ENCODE peak calls at places on chromosomes 6 and 20, in six cellular contexts. One of them, this sample, is unnamed.

GRCh38 chr20:39290575-39290974 is 328.4 kb downstream of the DHX35 start:
- DNase-seq in endothelial cell of umbilical vein: no peak
- DNase-seq in neural progenitor cell: no peak
- DNase-seq in fibroblast of lung: no peak
- DNase-seq in keratinocyte: no peak
- DNase-seq in neuronal stem cell: no peak
- DNase-seq in this sample: no peak

GRCh38 chr6:163392533-163392932 is 22.0 kb upstream of the QKI start:
- DNase-seq in endothelial cell of umbilical vein: peak; percentile 71
- DNase-seq in neural progenitor cell: no peak
- DNase-seq in fibroblast of lung: peak; percentile 61
- DNase-seq in keratinocyte: peak; percentile 91
- DNase-seq in neuronal stem cell: no peak
- DNase-seq in this sample: peak; percentile 96

GRCh38 chr20:22453244-22454080 is 130.9 kb downstream of the FOXA2 start:
- DNase-seq in endothelial cell of umbilical vein: peak; percentile 11
- DNase-seq in neural progenitor cell: peak; percentile 51
- DNase-seq in fibroblast of lung: no peak
- DNase-seq in keratinocyte: no peak
- DNase-seq in neuronal stem cell: no peak
- DNase-seq in this sample: peak; percentile 39

GRCh38 chr20:25251558-25251957 is 3.7 kb downstream of the PYGB start:
- DNase-seq in endothelial cell of umbilical vein: no peak
- DNase-seq in neural progenitor cell: peak; percentile 65
- DNase-seq in fibroblast of lung: no peak
- DNase-seq in keratinocyte: no peak
- DNase-seq in neuronal stem cell: no peak
- DNase-seq in this sample: no peak

GRCh38 chr6:19554356-19555225 is 282.6 kb upstream of the ID4 start:
- DNase-seq in endothelial cell of umbilical vein: no peak
- DNase-seq in neural progenitor cell: no peak
- DNase-seq in fibroblast of lung: peak; percentile 5
- DNase-seq in keratinocyte: no peak
- DNase-seq in neuronal stem cell: no peak
- DNase-seq in this sample: no peak

GRCh38 chr20:2693286-2693995 is 861 bp downstream of the EBF4 start:
- DNase-seq in endothelial cell of umbilical vein: peak; percentile 5
- DNase-seq in neural progenitor cell: peak; percentile 77
- DNase-seq in fibroblast of lung: peak; percentile 5
- DNase-seq in keratinocyte: no peak
- DNase-seq in neuronal stem cell: no peak
- DNase-seq in this sample: peak; percentile 5

GRCh38 chr6:23454090-23454998 is 671.7 kb upstream of the NRSN1 start:
- DNase-seq in endothelial cell of umbilical vein: no peak
- DNase-seq in neural progenitor cell: peak; percentile 17
- DNase-seq in fibroblast of lung: peak; percentile 10
- DNase-seq in keratinocyte: no peak
- DNase-seq in neuronal stem cell: no peak
- DNase-seq in this sample: no peak

GRCh38 chr6:44533221-44533820 is 145.8 kb downstream of the CDC5L start:
- DNase-seq in endothelial cell of umbilical vein: no peak
- DNase-seq in neural progenitor cell: no peak
- DNase-seq in fibroblast of lung: no peak
- DNase-seq in keratinocyte: no peak
- DNase-seq in neuronal stem cell: no peak
- DNase-seq in this sample: no peak

GRCh38 chr6:159107451-159108260 is 61.5 kb upstream of the FNDC1 start:
- DNase-seq in endothelial cell of umbilical vein: no peak
- DNase-seq in neural progenitor cell: no peak
- DNase-seq in fibroblast of lung: no peak
- DNase-seq in keratinocyte: no peak
- DNase-seq in neuronal stem cell: no peak
- DNase-seq in this sample: no peak

GRCh38 chr6:13262302-13263006 is 65.9 kb downstream of the TBC1D7 start:
- DNase-seq in endothelial cell of umbilical vein: no peak
- DNase-seq in neural progenitor cell: no peak
- DNase-seq in fibroblast of lung: no peak
- DNase-seq in keratinocyte: no peak
- DNase-seq in neuronal stem cell: no peak
- DNase-seq in this sample: no peak

GRCh38 chr6:13260116-13260598 is 68.2 kb downstream of the TBC1D7 start:
- DNase-seq in endothelial cell of umbilical vein: no peak
- DNase-seq in neural progenitor cell: no peak
- DNase-seq in fibroblast of lung: no peak
- DNase-seq in keratinocyte: no peak
- DNase-seq in neuronal stem cell: no peak
- DNase-seq in this sample: no peak

GRCh38 chr6:13260831-13261230 is 67.5 kb downstream of the TBC1D7 start:
- DNase-seq in endothelial cell of umbilical vein: no peak
- DNase-seq in neural progenitor cell: no peak
- DNase-seq in fibroblast of lung: no peak
- DNase-seq in keratinocyte: no peak
- DNase-seq in neuronal stem cell: no peak
- DNase-seq in this sample: no peak

GRCh38 chr6:13259393-13259792 is 68.9 kb downstream of the TBC1D7 start:
- DNase-seq in endothelial cell of umbilical vein: no peak
- DNase-seq in neural progenitor cell: no peak
- DNase-seq in fibroblast of lung: no peak
- DNase-seq in keratinocyte: no peak
- DNase-seq in neuronal stem cell: no peak
- DNase-seq in this sample: no peak

DNA sequence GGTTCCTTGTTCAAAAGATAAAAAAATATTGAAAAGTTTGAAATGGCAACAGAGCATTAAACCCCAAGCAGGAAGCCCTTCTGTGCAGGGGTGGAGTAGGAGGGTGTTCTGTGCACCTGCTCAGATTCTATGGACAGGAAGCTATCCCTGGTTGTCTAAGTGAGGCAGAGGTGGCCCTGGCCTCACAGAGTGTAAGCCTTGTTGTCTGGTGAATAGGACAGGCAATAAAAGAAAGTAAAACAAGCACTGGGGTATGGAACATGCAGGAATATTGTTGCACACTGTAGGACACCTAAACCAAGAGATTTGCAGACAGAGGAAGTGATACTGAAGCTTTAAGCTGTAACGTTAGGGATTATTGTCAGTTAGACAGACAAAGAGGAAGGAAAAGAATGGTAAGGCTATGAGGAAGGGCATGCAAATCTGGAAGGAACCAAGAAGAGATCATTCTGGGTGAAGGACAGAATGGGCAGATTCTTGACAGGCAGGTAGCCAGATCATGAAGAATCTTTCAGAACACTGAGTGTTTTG is 66.8 kb downstream of the TBC1D7 start:
- DNase-seq in endothelial cell of umbilical vein: no peak
- DNase-seq in neural progenitor cell: no peak
- DNase-seq in fibroblast of lung: no peak
- DNase-seq in keratinocyte: no peak
- DNase-seq in neuronal stem cell: no peak
- DNase-seq in this sample: no peak
- H2AFZ ChIP-seq in endothelial cell of umbilical vein: no peak overlapping the region
- H2AFZ ChIP-seq in neural progenitor cell: no peak overlapping the region
- H2AFZ ChIP-seq in fibroblast of lung: no peak overlapping the region
- H2AFZ ChIP-seq in keratinocyte: no peak overlapping the region
- H2AFZ ChIP-seq in neuronal stem cell: no peak overlapping the region
- H2AFZ ChIP-seq in this sample: no peak overlapping the region

GRCh38 chr6:3421145-3421544 is 35.7 kb downstream of the SLC22A23 start:
- DNase-seq in endothelial cell of umbilical vein: no peak
- DNase-seq in neural progenitor cell: no peak
- DNase-seq in fibroblast of lung: no peak
- DNase-seq in keratinocyte: no peak
- DNase-seq in neuronal stem cell: no peak
- DNase-seq in this sample: no peak

GRCh38 chr6:3419624-3420272 is 37.1 kb downstream of the SLC22A23 start:
- DNase-seq in endothelial cell of umbilical vein: no peak
- DNase-seq in neural progenitor cell: no peak
- DNase-seq in fibroblast of lung: peak; percentile 37
- DNase-seq in keratinocyte: no peak
- DNase-seq in neuronal stem cell: no peak
- DNase-seq in this sample: peak; percentile 96

GRCh38 chr6:3422457-3422816 is 34.4 kb downstream of the SLC22A23 start:
- DNase-seq in endothelial cell of umbilical vein: no peak
- DNase-seq in neural progenitor cell: no peak
- DNase-seq in fibroblast of lung: no peak
- DNase-seq in keratinocyte: no peak
- DNase-seq in neuronal stem cell: no peak
- DNase-seq in this sample: no peak

GRCh38 chr6:3423439-3424184 is 33.2 kb downstream of the SLC22A23 start:
- DNase-seq in endothelial cell of umbilical vein: no peak
- DNase-seq in neural progenitor cell: no peak
- DNase-seq in fibroblast of lung: no peak
- DNase-seq in keratinocyte: no peak
- DNase-seq in neuronal stem cell: no peak
- DNase-seq in this sample: no peak

GRCh38 chr6:3421763-3422456 is 34.9 kb downstream of the SLC22A23 start:
- DNase-seq in endothelial cell of umbilical vein: peak; percentile 85
- DNase-seq in neural progenitor cell: no peak
- DNase-seq in fibroblast of lung: peak; percentile 30
- DNase-seq in keratinocyte: no peak
- DNase-seq in neuronal stem cell: no peak
- DNase-seq in this sample: no peak
- H2AFZ ChIP-seq in endothelial cell of umbilical vein: peak overlapping the region; percentile 62
- H2AFZ ChIP-seq in neural progenitor cell: peak overlapping the region; percentile 23
- H2AFZ ChIP-seq in fibroblast of lung: no peak overlapping the region
- H2AFZ ChIP-seq in keratinocyte: no peak overlapping the region
- H2AFZ ChIP-seq in neuronal stem cell: peak overlapping the region; percentile 80
- H2AFZ ChIP-seq in this sample: no peak overlapping the region

DNA sequence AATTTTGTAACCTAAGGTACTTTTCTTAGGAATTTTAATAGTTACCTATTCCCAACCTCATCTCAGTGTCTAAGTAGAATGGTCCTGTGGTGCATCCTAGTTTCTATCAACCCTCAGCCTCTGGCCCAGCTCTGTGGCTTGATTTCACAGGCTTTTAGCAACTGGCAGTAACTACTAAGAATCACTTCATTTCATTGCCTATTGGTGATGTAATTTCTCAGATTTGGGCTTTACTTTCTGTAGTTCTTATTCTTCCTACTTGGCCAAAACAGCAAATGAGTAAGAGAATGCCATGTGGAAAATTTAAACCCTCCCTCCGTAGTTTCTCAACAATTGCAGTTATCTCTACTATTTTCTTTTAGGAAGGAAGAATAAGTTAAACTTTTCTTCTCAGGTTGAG is 387.3 kb downstream of the CDKAL1 start:
- DNase-seq in endothelial cell of umbilical vein: no peak
- DNase-seq in neural progenitor cell: no peak
- DNase-seq in fibroblast of lung: peak; percentile 78
- DNase-seq in keratinocyte: no peak
- DNase-seq in neuronal stem cell: no peak
- DNase-seq in this sample: no peak
- H2AFZ ChIP-seq in endothelial cell of umbilical vein: no peak overlapping the region
- H2AFZ ChIP-seq in neural progenitor cell: no peak overlapping the region
- H2AFZ ChIP-seq in fibroblast of lung: no peak overlapping the region
- H2AFZ ChIP-seq in keratinocyte: no peak overlapping the region
- H2AFZ ChIP-seq in neuronal stem cell: no peak overlapping the region
- H2AFZ ChIP-seq in this sample: no peak overlapping the region

DNA sequence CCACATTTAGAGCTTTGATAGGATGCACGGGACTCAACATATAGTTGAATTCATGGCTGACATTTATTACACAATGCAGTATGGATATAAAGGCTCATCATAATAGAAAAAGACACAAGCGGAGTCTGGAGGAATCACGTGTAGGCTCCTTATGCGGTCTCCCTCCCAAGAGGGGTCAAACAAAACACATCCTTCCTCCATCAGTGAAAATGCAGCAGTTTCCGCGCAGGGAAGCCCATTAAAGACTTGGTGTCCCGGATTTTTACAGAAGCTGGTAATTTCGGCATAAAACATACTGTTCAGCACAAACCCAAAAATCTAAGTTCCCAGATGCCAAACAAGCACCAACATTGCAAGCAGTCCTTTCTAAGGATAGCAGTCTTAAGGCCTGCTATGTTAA is 1.1 kb downstream of the USP45 start:
- DNase-seq in endothelial cell of umbilical vein: peak; percentile 36
- DNase-seq in neural progenitor cell: peak; percentile 9
- DNase-seq in fibroblast of lung: peak; percentile 19
- DNase-seq in keratinocyte: no peak
- DNase-seq in neuronal stem cell: no peak
- DNase-seq in this sample: no peak
- H2AFZ ChIP-seq in endothelial cell of umbilical vein: peak overlapping the region; percentile 40
- H2AFZ ChIP-seq in neural progenitor cell: peak overlapping the region; percentile 45
- H2AFZ ChIP-seq in fibroblast of lung: peak overlapping the region; percentile 17
- H2AFZ ChIP-seq in keratinocyte: no peak overlapping the region
- H2AFZ ChIP-seq in neuronal stem cell: peak overlapping the region; percentile 99
- H2AFZ ChIP-seq in this sample: no peak overlapping the region

GRCh38 chr6:42177514-42178364 is 4.6 kb downstream of the GUCA1A start:
- DNase-seq in endothelial cell of umbilical vein: no peak
- DNase-seq in neural progenitor cell: peak; percentile 85
- DNase-seq in fibroblast of lung: no peak
- DNase-seq in keratinocyte: no peak
- DNase-seq in neuronal stem cell: peak; percentile 59
- DNase-seq in this sample: no peak
- H2AFZ ChIP-seq in endothelial cell of umbilical vein: peak overlapping the region; percentile 83
- H2AFZ ChIP-seq in neural progenitor cell: peak overlapping the region; percentile 97
- H2AFZ ChIP-seq in fibroblast of lung: no peak overlapping the region
- H2AFZ ChIP-seq in keratinocyte: no peak overlapping the region
- H2AFZ ChIP-seq in neuronal stem cell: peak overlapping the region; percentile 92
- H2AFZ ChIP-seq in this sample: no peak overlapping the region

GRCh38 chr20:54085910-54086309 is 15.5 kb upstream of the BCAS1 start:
- DNase-seq in endothelial cell of umbilical vein: no peak
- DNase-seq in neural progenitor cell: no peak
- DNase-seq in fibroblast of lung: no peak
- DNase-seq in keratinocyte: no peak
- DNase-seq in neuronal stem cell: no peak
- DNase-seq in this sample: no peak
- H2AFZ ChIP-seq in endothelial cell of umbilical vein: no peak overlapping the region
- H2AFZ ChIP-seq in neural progenitor cell: no peak overlapping the region
- H2AFZ ChIP-seq in fibroblast of lung: no peak overlapping the region
- H2AFZ ChIP-seq in keratinocyte: no peak overlapping the region
- H2AFZ ChIP-seq in neuronal stem cell: no peak overlapping the region
- H2AFZ ChIP-seq in this sample: no peak overlapping the region

DNA sequence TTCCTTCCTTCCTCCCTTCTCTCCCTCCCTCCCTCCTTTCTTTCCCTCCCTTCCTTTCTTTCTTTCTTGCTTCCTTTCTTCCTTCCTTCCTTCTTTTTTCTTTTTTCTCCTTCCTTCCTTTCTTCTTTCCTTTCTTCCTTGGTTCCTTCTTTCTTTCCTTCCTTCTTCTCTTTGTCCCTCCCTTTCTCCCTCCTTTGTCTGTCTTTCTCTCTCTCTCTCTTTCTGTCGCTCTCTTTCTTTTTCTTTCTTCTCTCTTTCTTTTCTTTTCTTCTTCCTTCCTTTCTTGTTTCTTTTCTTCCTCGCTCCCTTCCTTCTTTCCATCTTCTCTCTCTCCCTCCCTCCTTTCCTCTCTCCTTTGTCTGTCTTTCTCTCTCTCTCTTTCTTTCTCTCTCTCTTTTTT is 601.9 kb upstream of the JAG1 start:
- DNase-seq in endothelial cell of umbilical vein: no peak
- DNase-seq in neural progenitor cell: no peak
- DNase-seq in fibroblast of lung: no peak
- DNase-seq in keratinocyte: no peak
- DNase-seq in neuronal stem cell: no peak
- DNase-seq in this sample: no peak
- H2AFZ ChIP-seq in endothelial cell of umbilical vein: no peak overlapping the region
- H2AFZ ChIP-seq in neural progenitor cell: no peak overlapping the region
- H2AFZ ChIP-seq in fibroblast of lung: no peak overlapping the region
- H2AFZ ChIP-seq in keratinocyte: no peak overlapping the region
- H2AFZ ChIP-seq in neuronal stem cell: no peak overlapping the region
- H2AFZ ChIP-seq in this sample: no peak overlapping the region

This sample was measured in trophoblast cell.